ENCODE peak calls at places on chromosomes 6 and 20, in four cellular contexts. Z is mesendoderm, U is H9, L is H1. I is an unnamed sample.

GRCh38 chr6:123629234-123629941 is 7.4 kb downstream of the TRDN start:
- DNase-seq in U (no peak), L (no peak), Z (no peak), I (no peak)

GRCh38 chr6:100633096-100633766 is 168.5 kb upstream of the SIM1 start:
- DNase-seq in U (no peak), L (no peak), Z (peak; percentile 69), I (peak; percentile 83)

GRCh38 chr20:48680650-48681049 is 147.1 kb downstream of the PREX1 start:
- DNase-seq in U (no peak), Z (no peak), L (no peak), I (no peak)

GRCh38 chr6:42177514-42178364 is 4.6 kb downstream of the GUCA1A start:
- DNase-seq in L (peak; percentile 96), Z (peak; percentile 69), U (peak; percentile 88), I (no peak)

GRCh38 chr20:47727170-47727880 is 58.0 kb downstream of the SULF2 start:
- DNase-seq in U (no peak), Z (no peak), L (no peak), I (no peak)

GRCh38 chr20:53751394-53752368 is 158.0 kb upstream of the ZNF217 start:
- DNase-seq in Z (no peak), U (no peak), L (no peak), I (no peak)

GRCh38 chr20:46023999-46024398 is 5.0 kb upstream of the SLC12A5 start:
- DNase-seq in L (no peak), Z (no peak), U (no peak), I (no peak)

GRCh38 chr6:161417712-161418457 is 144.0 kb upstream of the AGPAT4 start:
- DNase-seq in Z (peak; percentile 78), L (no peak), U (no peak), I (peak; percentile 85)

GRCh38 chr6:51120016-51120415 is 301.3 kb downstream of the TFAP2B start:
- DNase-seq in Z (no peak), L (no peak), U (no peak), I (no peak)

GRCh38 chr6:105573138-105573537 is 170.3 kb upstream of the PREP start:
- DNase-seq in Z (no peak), U (no peak), L (no peak), I (no peak)

GRCh38 chr6:161439093-161439492 is 165.2 kb upstream of the AGPAT4 start:
- DNase-seq in U (no peak), L (no peak), Z (no peak), I (peak; percentile 90)

GRCh38 chr20:43740642-43741041 is 13.8 kb upstream of the GTSF1L start:
- DNase-seq in L (no peak), Z (no peak), U (no peak), I (no peak)

GRCh38 chr6:109801794-109802193 is 110.7 kb downstream of the FIG4 start:
- DNase-seq in U (no peak), L (no peak), Z (peak; percentile 85), I (no peak)

GRCh38 chr6:104711371-104711770 is 148.3 kb downstream of the HACE1 start:
- DNase-seq in U (no peak), Z (no peak), L (no peak), I (peak; percentile 51)

GRCh38 chr6:162151050-162151658 is 576.4 kb downstream of the PRKN start:
- DNase-seq in L (no peak), U (no peak), Z (no peak), I (no peak)

GRCh38 chr20:11676618-11677289 is 240.9 kb upstream of the BTBD3 start:
- DNase-seq in U (peak; percentile 71), L (peak; percentile 86), Z (peak; percentile 70), I (peak; percentile 42)

GRCh38 chr6:712805-713204 is 19.9 kb upstream of the EXOC2 start:
- DNase-seq in Z (no peak), U (no peak), L (no peak), I (no peak)

GRCh38 chr6:2611092-2611491 is 139.6 kb downstream of the MYLK4 start:
- DNase-seq in Z (no peak), L (no peak), U (no peak), I (no peak)

GRCh38 chr20:17036546-17036945 is 190.3 kb upstream of the PCSK2 start:
- DNase-seq in L (no peak), Z (no peak), U (no peak), I (peak; percentile 58)

GRCh38 chr20:6074145-6074561 is 20.3 kb upstream of the LRRN4 start:
- DNase-seq in U (peak; percentile 38), L (no peak), Z (peak; percentile 81), I (no peak)

GRCh38 chr20:20755227-20755626 is 42.8 kb upstream of the RALGAPA2 start:
- DNase-seq in Z (no peak), U (no peak), L (no peak), I (no peak)

GRCh38 chr6:1554881-1555569 is 54.7 kb upstream of the FOXC1 start:
- DNase-seq in U (peak; percentile 49), Z (no peak), L (no peak), I (peak; percentile 32)

GRCh38 chr6:128242765-128243403 is 277.5 kb downstream of the PTPRK start:
- DNase-seq in L (no peak), Z (peak; percentile 52), U (no peak), I (peak; percentile 75)

GRCh38 chr20:52210037-52210990 is 18.7 kb upstream of the ZFP64 start:
- DNase-seq in Z (no peak), L (no peak), U (no peak), I (no peak)

GRCh38 chr6:41191569-41191968 is 9.4 kb downstream of the TREML2 start:
- DNase-seq in U (peak; percentile 81), Z (peak; percentile 78), L (peak; percentile 87), I (no peak)

GRCh38 chr20:60634773-60635172 is 617.3 kb upstream of the CDH4 start:
- DNase-seq in Z (no peak), U (no peak), L (no peak), I (no peak)

GRCh38 chr20:60638430-60639098 is 613.5 kb upstream of the CDH4 start:
- DNase-seq in U (no peak), L (no peak), Z (no peak), I (no peak)

GRCh38 chr20:60642048-60642447 is 610.0 kb upstream of the CDH4 start:
- DNase-seq in Z (no peak), U (no peak), L (no peak), I (no peak)

GRCh38 chr20:60636417-60636816 is 615.6 kb upstream of the CDH4 start:
- DNase-seq in U (no peak), L (no peak), Z (no peak), I (no peak)

GRCh38 chr20:60637801-60638200 is 614.3 kb upstream of the CDH4 start:
- DNase-seq in L (no peak), Z (no peak), U (no peak), I (no peak)
- H4K5ac ChIP-seq in L (no peak overlapping the region), Z (no peak overlapping the region), U (no peak overlapping the region), I (no peak overlapping the region)

DNA sequence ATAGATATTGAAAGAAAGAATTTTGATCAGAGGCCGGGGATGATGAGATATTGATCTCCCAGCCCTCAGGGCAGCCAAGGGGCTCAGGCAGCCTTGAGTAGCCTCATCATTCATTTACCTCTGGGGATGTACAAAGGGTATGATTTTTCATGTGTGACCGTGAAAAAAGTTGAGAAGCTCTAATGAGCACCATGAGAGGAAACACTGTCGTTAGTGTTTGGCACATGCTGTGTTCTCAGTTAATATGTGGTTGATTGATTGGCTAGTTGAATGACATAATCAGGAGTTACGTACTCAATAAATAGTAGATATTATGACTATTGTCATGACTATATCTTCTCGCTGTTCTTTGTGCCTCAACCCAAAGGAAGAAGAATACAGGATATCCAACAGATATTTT is 12.1 kb upstream of the STK38 start:
- DNase-seq in Z (no peak), U (no peak), L (no peak), I (no peak)
- H4K5ac ChIP-seq in Z (no peak overlapping the region), U (no peak overlapping the region), L (no peak overlapping the region), I (no peak overlapping the region)

DNA sequence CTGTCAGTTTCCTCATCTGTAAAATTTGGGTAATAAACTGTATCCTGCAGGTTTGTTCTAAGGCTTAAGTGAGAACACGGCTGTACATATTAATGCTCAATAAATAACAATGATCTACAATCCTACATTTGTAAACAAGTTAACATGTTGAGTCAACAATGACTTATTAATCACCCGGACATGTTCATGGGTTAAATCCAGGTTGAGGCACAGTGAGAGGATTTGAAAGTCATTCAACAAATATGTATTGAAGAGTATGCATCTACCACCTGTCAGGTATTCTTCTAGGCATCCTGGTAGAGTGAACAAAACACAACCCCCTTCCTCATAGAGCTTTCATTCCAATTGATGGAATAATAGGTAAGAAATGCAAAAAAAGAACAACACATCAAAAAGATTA is 554.7 kb upstream of the SLC35B3 start:
- DNase-seq in U (no peak), Z (no peak), L (no peak), I (no peak)
- H4K5ac ChIP-seq in U (no peak overlapping the region), Z (no peak overlapping the region), L (no peak overlapping the region), I (no peak overlapping the region)

GRCh38 chr6:122569372-122569771 is 40.8 kb upstream of the PKIB start:
- DNase-seq in Z (no peak), U (no peak), L (no peak), I (peak; percentile 1)

GRCh38 chr6:122568865-122569264 is 41.3 kb upstream of the PKIB start:
- DNase-seq in U (no peak), Z (no peak), L (no peak), I (no peak)

GRCh38 chr6:122568350-122568749 is 41.9 kb upstream of the PKIB start:
- DNase-seq in U (no peak), L (no peak), Z (no peak), I (no peak)

GRCh38 chr6:122567034-122567433 is 43.2 kb upstream of the PKIB start:
- DNase-seq in U (no peak), Z (no peak), L (no peak), I (no peak)

DNA sequence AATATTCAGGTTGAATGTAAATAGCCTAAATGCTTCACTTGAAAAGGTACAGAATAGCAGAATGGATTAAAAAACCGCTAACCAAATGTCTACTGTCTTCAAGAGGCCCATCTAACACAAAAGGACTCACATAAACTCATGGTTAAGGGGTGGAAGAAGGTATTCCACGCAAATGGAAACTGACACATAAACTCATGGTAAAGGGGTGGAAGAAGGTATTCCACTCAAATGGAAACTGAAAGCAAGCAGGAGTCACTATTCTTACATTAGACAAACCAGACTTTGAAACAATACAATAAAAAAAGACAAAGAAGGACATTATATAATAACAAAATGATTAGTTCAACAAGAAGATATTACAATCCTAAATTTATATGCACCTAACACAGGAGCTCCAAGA is 38.3 kb upstream of the PKIB start:
- DNase-seq in U (no peak), Z (no peak), L (no peak), I (no peak)
- H4K5ac ChIP-seq in U (no peak overlapping the region), Z (no peak overlapping the region), L (no peak overlapping the region), I (no peak overlapping the region)

DNA sequence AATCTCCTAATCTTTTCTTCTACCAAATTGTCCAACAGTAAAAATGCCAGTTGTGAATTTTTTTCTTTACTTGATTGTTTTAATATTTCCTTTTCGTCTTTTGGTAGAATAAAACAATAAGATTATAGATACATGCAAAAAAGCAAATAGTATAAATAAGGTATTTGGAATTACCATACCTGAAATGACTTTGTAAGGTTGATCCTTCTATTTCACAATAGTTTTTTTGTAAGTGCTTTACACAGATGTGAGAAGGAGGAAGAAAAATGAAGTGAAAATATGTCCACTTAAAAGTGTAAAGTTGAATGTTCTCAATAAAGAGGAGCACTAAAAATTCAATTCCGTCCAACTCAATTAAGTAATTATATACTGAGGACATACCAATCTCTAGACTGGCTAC is 457.6 kb downstream of the UTRN start:
- DNase-seq in Z (no peak), U (no peak), L (no peak), I (no peak)
- H4K5ac ChIP-seq in Z (no peak overlapping the region), U (no peak overlapping the region), L (no peak overlapping the region), I (no peak overlapping the region)

DNA sequence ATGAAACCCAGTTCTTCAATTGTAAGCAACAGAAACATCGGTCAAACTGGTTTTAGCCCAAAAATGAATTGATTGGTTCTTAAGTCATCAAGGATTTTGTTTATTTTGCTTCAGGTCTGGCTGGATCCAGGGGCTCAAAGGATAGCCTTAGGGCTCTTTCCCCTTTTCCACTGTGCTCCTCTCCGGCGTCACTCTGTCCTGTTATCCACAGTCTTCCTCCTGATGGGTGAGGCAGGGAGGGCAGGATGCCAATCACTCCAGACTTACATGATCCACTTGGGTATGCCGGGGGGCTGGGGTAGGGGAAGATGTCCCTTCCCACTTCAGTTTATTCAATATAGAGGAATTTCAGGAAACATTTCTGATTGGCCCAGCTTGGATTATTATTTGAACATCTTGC is 40.0 kb downstream of the PLAGL2 start:
- DNase-seq in L (no peak), U (no peak), Z (no peak), I (no peak)
- H4K5ac ChIP-seq in L (no peak overlapping the region), U (no peak overlapping the region), Z (no peak overlapping the region), I (no peak overlapping the region)

I was measured in IMR-90.